ENCODE peak calls at places on chromosomes 5 and 9, in four cellular contexts. W, G, V and N are unnamed samples. For H3K4me1, the result is how much of the 10 kb centered on the place peaks cover.

GRCh38 chr9:114281421-114282103 is 41.3 kb upstream of the ORM1 start:
- DNase-seq in W (peak), G (peak), V (peak), N (peak)

GRCh38 chr9:111965566-111966019 is 69.0 kb downstream of the UGCG start:
- DNase-seq in W (no peak), G (no peak), V (peak), N (no peak)

GRCh38 chr9:78575041-78575440 is 278.1 kb downstream of the PSAT1 start:
- DNase-seq in W (no peak), G (no peak), V (no peak), N (no peak)

GRCh38 chr9:36946653-36947052 is 87.4 kb downstream of the PAX5 start:
- DNase-seq in W (no peak), G (peak), V (no peak), N (no peak)

GRCh38 chr9:2570615-2571479 is 50.7 kb upstream of the VLDLR start:
- DNase-seq in W (peak), G (peak), V (peak), N (no peak)

GRCh38 chr9:12843735-12844134 is 68.9 kb downstream of the LURAP1L start:
- DNase-seq in W (no peak), G (no peak), V (no peak), N (no peak)

GRCh38 chr5:10518352-10518751 is 45.5 kb upstream of the ANKRD33B start:
- DNase-seq in W (no peak), G (no peak), V (peak), N (no peak)

GRCh38 chr9:91066042-91066415 is 264.4 kb downstream of the SYK start:
- DNase-seq in W (no peak), G (no peak), V (no peak), N (no peak)

GRCh38 chr9:136107953-136108647 is 10.6 kb downstream of the TMEM250 start:
- DNase-seq in W (no peak), G (no peak), V (no peak), N (no peak)

GRCh38 chr5:114361724-114362196 is at the start of gene KCNN2:
- DNase-seq in W (peak), G (peak), V (peak), N (peak)

GRCh38 chr9:130713286-130713975 is 19.9 kb downstream of the EXOSC2 start:
- DNase-seq in W (no peak), G (peak), V (peak), N (no peak)

GRCh38 chr5:162324356-162324755 is 256.8 kb downstream of the GABRG2 start:
- DNase-seq in W (no peak), G (no peak), V (no peak), N (no peak)

GRCh38 chr9:75169623-75170022 is 81.3 kb downstream of the OSTF1 start:
- DNase-seq in W (no peak), G (no peak), V (no peak), N (no peak)

GRCh38 chr5:175729829-175730277 is 72.0 kb downstream of the HRH2 start:
- DNase-seq in W (peak), G (peak), V (peak), N (peak)

GRCh38 chr5:130974284-130974683 is 190.8 kb downstream of the HINT1 start:
- DNase-seq in W (no peak), G (no peak), V (no peak), N (no peak)

GRCh38 chr5:151923865-151924264 is 786 bp downstream of the GLRA1 start:
- DNase-seq in W (no peak), G (no peak), V (no peak), N (no peak)

GRCh38 chr5:135232958-135233357 is 166.1 kb downstream of the MACROH2A1 start:
- DNase-seq in W (peak), G (peak), V (no peak), N (peak)

GRCh38 chr5:171444582-171444981 is 25.1 kb downstream of the FGF18 start:
- DNase-seq in W (no peak), G (no peak), V (no peak), N (peak)

GRCh38 chr9:133121200-133122166 is at the start of gene RALGDS:
- DNase-seq in W (peak), G (peak), V (peak), N (peak)

GRCh38 chr5:179410291-179411160 is 65.3 kb upstream of the ADAMTS2 start:
- DNase-seq in W (peak), G (no peak), V (no peak), N (no peak)

GRCh38 chr9:12819436-12820185 is 44.8 kb downstream of the LURAP1L start:
- DNase-seq in W (no peak), G (no peak), V (no peak), N (no peak)

GRCh38 chr5:99105216-99105615 is 176.4 kb upstream of the CHD1 start:
- DNase-seq in W (no peak), G (no peak), V (peak), N (no peak)

GRCh38 chr9:114776683-114777399 is 29.0 kb downstream of the TNFSF15 start:
- DNase-seq in W (no peak), G (no peak), V (no peak), N (no peak)

GRCh38 chr9:38227656-38228055 is 158.6 kb upstream of the SHB start:
- DNase-seq in W (no peak), G (no peak), V (peak), N (no peak)

GRCh38 chr9:81999806-82000205 is 11.2 kb downstream of the SPATA31D1 start:
- DNase-seq in W (no peak), G (no peak), V (no peak), N (no peak)

GRCh38 chr9:68844623-68845612 is 139.9 kb downstream of the PIP5K1B start:
- DNase-seq in W (peak), G (no peak), V (peak), N (no peak)

GRCh38 chr9:10251490-10251889 is 361.3 kb downstream of the PTPRD start:
- DNase-seq in W (no peak), G (no peak), V (peak), N (no peak)

GRCh38 chr5:155004138-155004744 is 9.3 kb upstream of the KIF4B start:
- DNase-seq in W (no peak), G (no peak), V (no peak), N (no peak)

GRCh38 chr9:18542837-18543405 is 69.0 kb downstream of the ADAMTSL1 start:
- DNase-seq in W (no peak), G (no peak), V (peak), N (no peak)

GRCh38 chr5:92749943-92750342 is 831.1 kb downstream of the NR2F1-AS1 start:
- DNase-seq in W (no peak), G (no peak), V (peak), N (no peak)

GRCh38 chr9:111743275-111743674 is 51.5 kb downstream of the SHOC1 start:
- DNase-seq in W (no peak), G (no peak), V (peak), N (peak)

GRCh38 chr5:175590471-175590881 is 67.4 kb upstream of the HRH2 start:
- DNase-seq in W (no peak), G (no peak), V (peak), N (no peak)

GRCh38 chr9:105280730-105281129 is 36.3 kb downstream of the SLC44A1 start:
- DNase-seq in W (no peak), G (no peak), V (no peak), N (peak)

GRCh38 chr9:127423934-127424668 is at the start of gene ZNF79:
- DNase-seq in W (peak), G (peak), V (peak), N (peak)

GRCh38 chr9:127424669-127424986 is 446 bp downstream of the ZNF79 start:
- DNase-seq in W (no peak), G (no peak), V (no peak), N (no peak)

GRCh38 chr9:127430415-127430814 is 6.2 kb downstream of the ZNF79 start:
- DNase-seq in W (no peak), G (no peak), V (no peak), N (no peak)

GRCh38 chr9:127426756-127427155 is 2.6 kb downstream of the ZNF79 start:
- DNase-seq in W (no peak), G (no peak), V (no peak), N (no peak)

DNA sequence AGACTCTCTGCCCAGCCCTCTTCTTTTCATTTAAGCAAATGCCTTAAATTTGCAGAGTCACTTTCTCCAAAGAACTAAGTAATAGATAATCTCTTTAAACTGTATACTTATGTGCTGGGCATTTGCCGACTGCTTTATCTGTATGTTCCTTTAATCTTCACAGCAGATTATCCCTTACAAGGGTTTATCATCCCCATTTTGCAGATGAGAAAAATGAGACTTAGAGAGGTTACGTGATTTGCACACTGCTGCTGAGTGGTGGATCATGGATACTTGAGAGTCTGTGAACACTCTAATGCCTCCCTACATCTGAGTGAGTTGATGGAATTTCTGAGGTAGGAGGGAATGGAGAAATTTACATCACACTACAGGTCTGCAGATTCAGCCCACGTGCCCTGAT is 4.2 kb downstream of the ZNF79 start:
- DNase-seq in W (no peak), G (no peak), V (no peak), N (no peak)
- TF ChIP-seq CTCF in W (no peak), G (no peak), V (no peak), N (no peak)

DNA sequence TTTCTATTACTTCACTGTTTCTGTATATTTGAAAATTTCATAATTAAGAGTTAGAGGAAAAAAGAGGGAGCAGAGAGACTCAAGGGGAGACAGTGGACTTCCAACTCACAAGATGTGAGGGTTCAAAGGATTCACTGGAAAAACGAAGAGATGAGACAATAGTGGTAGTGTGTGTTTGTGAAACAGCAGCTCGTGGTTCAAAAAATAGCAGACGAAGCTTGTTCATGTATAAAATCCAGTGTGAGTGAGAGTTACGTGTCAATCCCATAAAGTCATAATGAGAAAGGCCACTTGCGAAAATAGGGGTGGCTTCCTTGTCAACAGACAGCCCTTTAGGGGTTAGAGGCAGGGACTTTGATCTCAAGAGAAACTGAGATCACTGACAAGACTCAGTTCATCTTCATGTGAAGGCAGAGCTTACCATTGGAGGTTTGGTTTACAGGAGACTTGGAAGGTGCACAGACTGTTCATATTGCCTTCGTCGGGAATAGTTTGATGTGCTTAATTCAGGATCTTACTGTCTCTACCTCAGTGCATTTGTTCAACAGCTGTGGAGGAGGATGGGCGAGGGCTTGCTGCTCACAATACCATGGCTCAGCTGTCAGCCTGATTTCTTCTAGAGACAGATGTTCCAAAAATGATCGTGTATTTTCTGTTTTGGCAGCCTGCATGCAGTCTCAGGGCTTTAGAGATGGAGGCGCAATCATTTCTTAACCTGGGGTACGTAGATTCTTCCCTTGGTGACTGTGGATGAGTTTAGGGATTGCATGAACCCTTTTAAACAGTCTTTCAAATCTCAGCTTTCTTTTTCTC is 105.7 kb upstream of the KLF9 start:
- DNase-seq in W (no peak), G (no peak), V (no peak), N (no peak)
- H3K27ac ChIP-seq in W (no peak), G (no peak), V (no peak), N (no peak)

GRCh38 chr9:109976328-109976702 is 196.3 kb downstream of the PALM2AKAP2 start:
- DNase-seq in W (no peak), G (no peak), V (no peak), N (no peak)
- H3K4me1 ChIP-seq in W (under half), G (under half), V (under half), N (under half)

DNA sequence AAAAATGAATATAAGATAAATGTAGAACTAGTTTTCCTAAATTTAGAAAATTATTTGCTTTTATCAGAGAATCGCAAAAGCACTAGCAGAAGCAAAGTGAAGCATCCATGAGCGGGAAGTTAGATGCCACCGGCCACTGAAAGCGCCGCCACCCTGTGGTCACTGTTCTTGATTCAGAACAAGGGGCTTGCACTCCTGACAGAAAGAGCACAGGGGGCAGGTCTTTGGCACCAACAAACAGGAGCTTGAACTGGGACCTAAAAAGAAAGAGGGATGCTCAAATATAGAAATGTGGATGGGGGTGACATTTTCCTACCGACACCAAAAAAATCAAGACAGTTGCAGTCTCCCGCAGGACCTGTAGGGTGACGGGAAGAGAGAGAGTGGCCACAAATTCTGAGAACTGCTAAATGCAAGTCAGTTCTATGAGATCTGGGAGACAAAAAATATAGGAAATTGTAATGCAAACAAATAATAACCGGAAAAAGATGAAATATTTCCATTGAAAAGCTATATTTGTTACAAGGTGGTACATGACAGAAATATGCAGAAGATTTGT is 144.3 kb downstream of the CDH12 start:
- DNase-seq in W (no peak), G (no peak), V (no peak), N (no peak)
- TF ChIP-seq CTCF in W (no peak), G (no peak), V (no peak), N (no peak)

GRCh38 chr5:80962630-80963520 is 2.7 kb downstream of the RASGRF2 start:
- DNase-seq in W (no peak), G (no peak), V (peak), N (no peak)
- H3K27ac ChIP-seq in W (peak), G (peak), V (peak), N (no peak)

GRCh38 chr5:4022056-4022670 is 426.5 kb downstream of the IRX1 start:
- DNase-seq in W (no peak), G (no peak), V (no peak), N (no peak)
- H3K4me1 ChIP-seq in W (under half), G (under half), V (under half), N (under half)

DNA sequence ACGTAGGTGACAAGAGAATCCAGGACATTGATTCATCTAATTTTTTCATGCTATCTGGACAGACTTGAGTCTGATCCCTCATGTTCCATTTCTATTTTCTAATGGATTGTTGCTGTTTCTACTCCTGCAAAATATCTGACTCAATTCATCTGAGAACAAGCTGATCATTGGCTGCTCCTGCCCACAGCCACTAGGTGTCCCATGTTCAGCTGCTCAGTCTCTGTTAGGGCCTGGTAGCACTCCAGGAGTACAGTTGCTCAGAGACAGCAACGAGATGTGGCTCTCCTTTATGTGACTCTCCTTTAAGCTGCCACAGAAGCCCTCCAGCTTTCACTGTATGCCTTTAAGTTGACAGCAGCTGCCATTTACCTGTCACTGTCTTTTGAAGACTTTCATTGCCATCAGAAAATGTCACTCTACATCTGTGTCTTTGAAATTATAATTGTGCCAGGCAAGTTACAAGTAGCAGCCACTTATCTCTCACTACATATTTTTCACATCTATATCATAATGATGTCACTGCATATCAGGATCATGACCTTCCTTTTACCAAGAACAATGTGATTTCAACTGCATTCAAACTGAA is 1944.2 kb upstream of the NUDT12 start:
- DNase-seq in W (no peak), G (no peak), V (peak), N (no peak)
- TF ChIP-seq CTCF in W (no peak), G (no peak), V (peak), N (peak)